ENCODE peak calls at places on chromosome X, in five cellular contexts. D is IMR-90, N is H1, P is mesendoderm, L is H9. H is an unnamed sample.

GRCh38 chrX:41045960-41046567 is 39.2 kb upstream of the USP9X start:
- DNase-seq in D (peak; percentile 17), N (no peak), P (peak; percentile 27), L (peak; percentile 43), H (no peak)

GRCh38 chrX:15465347-15465746 is 27.8 kb downstream of the PIR start:
- DNase-seq in D (peak; percentile 39), N (no peak), P (no peak), L (no peak), H (no peak)

GRCh38 chrX:9825966-9826365 is 39.7 kb downstream of the SHROOM2 start:
- DNase-seq in D (no peak), N (no peak), P (no peak), L (no peak), H (no peak)

GRCh38 chrX:38675856-38676255 is 114.5 kb downstream of the TSPAN7 start:
- DNase-seq in D (no peak), N (no peak), P (no peak), L (no peak), H (peak; percentile 5)

GRCh38 chrX:10031743-10032142 is 64.6 kb downstream of the CLDN34 start:
- DNase-seq in D (no peak), N (no peak), P (no peak), L (no peak), H (no peak)

GRCh38 chrX:41922125-41922521 is 1.2 kb downstream of the CASK start:
- DNase-seq in D (peak; percentile 27), N (no peak), P (no peak), L (no peak), H (peak; percentile 52)

GRCh38 chrX:24081661-24082154 is 27.0 kb downstream of the EIF2S3 start:
- DNase-seq in D (peak; percentile 63), N (peak; percentile 9), P (peak; percentile 84), L (peak; percentile 85), H (peak; percentile 65)

GRCh38 chrX:149490100-149490499 is 15.0 kb downstream of the IDS start:
- DNase-seq in D (peak; percentile 25), N (no peak), P (no peak), L (no peak), H (peak; percentile 28)

GRCh38 chrX:128759745-128760144 is 707.5 kb upstream of the ACTRT1 start:
- DNase-seq in D (no peak), N (no peak), P (no peak), L (no peak), H (no peak)

GRCh38 chrX:103730147-103730546 is 19.4 kb downstream of the TMEM31 start:
- DNase-seq in D (no peak), N (no peak), P (no peak), L (no peak), H (no peak)

GRCh38 chrX:103729015-103729414 is 18.3 kb downstream of the TMEM31 start:
- DNase-seq in D (no peak), N (no peak), P (no peak), L (no peak), H (no peak)

GRCh38 chrX:103730746-103731508 is 20.2 kb downstream of the TMEM31 start:
- DNase-seq in D (peak; percentile 86), N (no peak), P (peak; percentile 94), L (no peak), H (peak; percentile 66)

GRCh38 chrX:103726477-103726876 is 15.8 kb downstream of the TMEM31 start:
- DNase-seq in D (no peak), N (no peak), P (no peak), L (no peak), H (no peak)

GRCh38 chrX:103727115-103727514 is 16.4 kb downstream of the TMEM31 start:
- DNase-seq in D (no peak), N (no peak), P (no peak), L (no peak), H (no peak)
- H2BK15ac ChIP-seq in D (no peak overlapping the region), N (no peak overlapping the region), P (no peak overlapping the region), L (no peak overlapping the region), H (no peak overlapping the region)

GRCh38 chrX:734411-734810 is 103.8 kb downstream of the SHOX start:
- DNase-seq in D (no peak), N (no peak), P (no peak), L (no peak), H (no peak)

GRCh38 chrX:727738-728621 is 97.4 kb downstream of the SHOX start:
- DNase-seq in D (no peak), N (peak; percentile 15), P (peak; percentile 59), L (peak; percentile 77), H (no peak)

GRCh38 chrX:724256-724655 is 93.7 kb downstream of the SHOX start:
- DNase-seq in D (no peak), N (no peak), P (no peak), L (no peak), H (no peak)

DNA sequence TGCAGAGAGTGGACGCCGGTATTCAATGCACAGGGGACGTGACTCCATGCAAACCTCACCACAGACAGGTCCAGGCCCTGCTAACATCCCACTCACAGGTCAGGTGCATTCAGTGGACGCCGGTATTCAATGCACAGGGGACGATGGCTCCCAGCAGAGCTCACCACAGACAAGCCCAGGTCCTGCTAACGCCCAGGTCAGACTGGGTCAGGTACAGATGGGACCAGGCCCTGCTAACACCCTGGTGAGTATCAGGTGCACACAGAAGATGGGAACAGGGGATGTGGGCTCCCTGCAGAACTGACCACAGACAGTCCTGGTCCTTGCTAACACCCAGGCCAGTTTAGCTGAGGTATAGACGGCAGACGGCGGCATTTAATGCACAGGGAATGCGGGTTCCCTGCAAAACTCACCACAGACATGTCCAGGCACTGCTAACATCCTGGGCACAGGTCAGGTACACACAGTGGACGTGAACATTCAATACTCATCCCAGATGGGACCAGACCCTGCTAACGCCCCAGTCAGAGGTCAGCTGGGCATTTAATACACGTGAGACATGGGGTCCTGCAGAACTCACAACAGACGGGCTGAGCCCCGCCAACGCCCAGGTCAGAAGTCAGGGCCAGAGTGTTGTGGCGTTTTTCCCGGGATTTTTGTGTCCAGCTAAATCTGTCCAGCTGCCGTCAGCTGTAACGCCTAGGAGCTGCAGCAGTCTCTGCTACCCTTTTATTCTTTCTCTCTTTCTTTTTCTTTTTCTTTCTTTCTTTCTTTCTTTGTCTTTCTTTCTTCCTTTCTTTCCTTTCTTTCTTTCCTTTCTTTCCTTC is 99.2 kb downstream of the SHOX start:
- DNase-seq in D (no peak), N (no peak), P (no peak), L (no peak), H (no peak)
- H2BK15ac ChIP-seq in D (no peak overlapping the region), N (peak overlapping the region; percentile 18), P (no peak overlapping the region), L (no peak overlapping the region), H (no peak overlapping the region)

GRCh38 chrX:49922291-49923241 is at the start of gene CLCN5:
- DNase-seq in D (peak; percentile 91), N (peak; percentile 86), P (peak; percentile 96), L (peak; percentile 96), H (peak; percentile 94)
- H2BK15ac ChIP-seq in D (no peak within 1 kb of the TSS), N (no peak within 1 kb of the TSS), P (no peak within 1 kb of the TSS), L (no peak within 1 kb of the TSS), H (peak within 1 kb of the TSS; percentile 83)

GRCh38 chrX:153971632-153972367 is at the start of gene HCFC1:
- DNase-seq in D (peak; percentile 84), N (no peak), P (peak; percentile 95), L (peak; percentile 86), H (peak; percentile 89)
- H2BK15ac ChIP-seq in D (peak within 1 kb of the TSS; percentile 83), N (no peak within 1 kb of the TSS), P (no peak within 1 kb of the TSS), L (no peak within 1 kb of the TSS), H (peak within 1 kb of the TSS; percentile 69)